ENCODE peak calls at places on chromosomes 4 and X, in six cellular contexts. Z is ascending aorta, M is right lobe of liver, I is left ventricle myocardium inferior, O is type B pancreatic cell, Y is colonic mucosa. U is an unnamed sample.

GRCh38 chr4:25862411-25863346 is at the start of gene SEL1L3:
- DNase-seq in M (peak), O (peak), Z (no peak), I (peak), Y (peak), U (no peak)

GRCh38 chrX:1380672-1381233 is 11.2 kb downstream of the SLC25A6 start:
- DNase-seq in M (no peak), I (no peak), Z (no peak), O (no peak), Y (no peak), U (no peak)

GRCh38 chrX:148530464-148531077 is 30.2 kb downstream of the AFF2 start:
- DNase-seq in O (no peak), Z (no peak), M (no peak), I (no peak), Y (no peak), U (no peak)

GRCh38 chr4:138891610-138892009 is 124.0 kb upstream of the NOCT start:
- DNase-seq in Y (no peak), I (no peak), M (no peak), Z (no peak), O (no peak), U (no peak)

GRCh38 chr4:16140520-16141249 is 56.9 kb upstream of the PROM1 start:
- DNase-seq in Y (peak), M (no peak), Z (no peak), O (no peak), I (no peak), U (no peak)

GRCh38 chr4:8882239-8882638 is 10.6 kb upstream of the HMX1 start:
- DNase-seq in I (no peak), Y (no peak), M (no peak), Z (no peak), O (no peak), U (no peak)

GRCh38 chr4:27819261-27819660 is 958.6 kb downstream of the STIM2 start:
- DNase-seq in Z (no peak), I (no peak), M (no peak), O (no peak), Y (no peak), U (no peak)

GRCh38 chrX:123155327-123155726 is 28.8 kb upstream of the GRIA3 start:
- DNase-seq in I (no peak), M (no peak), O (no peak), Y (no peak), Z (no peak), U (no peak)

GRCh38 chrX:47358387-47359065 is 11.9 kb upstream of the ZNF157 start:
- DNase-seq in Z (no peak), M (no peak), O (no peak), I (no peak), Y (no peak), U (no peak)

GRCh38 chr4:47383829-47384427 is 79.6 kb downstream of the COMMD8 start:
- DNase-seq in Y (no peak), I (no peak), O (no peak), Z (no peak), M (no peak), U (no peak)

GRCh38 chr4:7758444-7758815 is 181.2 kb downstream of the AFAP1 start:
- DNase-seq in O (no peak), M (no peak), I (no peak), Y (no peak), Z (no peak), U (no peak)

GRCh38 chr4:118225521-118225920 is 127.3 kb downstream of the PRSS12 start:
- DNase-seq in I (no peak), M (no peak), O (no peak), Z (no peak), Y (no peak), U (no peak)

GRCh38 chr4:55617587-55618197 is 18.4 kb downstream of the NMU start:
- DNase-seq in Z (no peak), I (no peak), M (no peak), O (no peak), Y (no peak), U (no peak)

GRCh38 chrX:129959493-129959832 is 23.0 kb upstream of the BCORL1 start:
- DNase-seq in Y (peak), M (no peak), I (no peak), O (no peak), Z (no peak), U (no peak)

GRCh38 chr4:104491826-104492771 is 2.6 kb downstream of the CXXC4 start:
- DNase-seq in I (no peak), Y (peak), O (no peak), M (no peak), Z (no peak), U (no peak)

GRCh38 chr4:184969610-184970009 is 48.7 kb upstream of the HELT start:
- DNase-seq in Z (no peak), Y (no peak), I (no peak), O (no peak), M (no peak), U (peak)

GRCh38 chrX:427812-428725 is 41.4 kb upstream of the PPP2R3B start:
- DNase-seq in I (no peak), M (no peak), Y (no peak), O (no peak), Z (no peak), U (no peak)

GRCh38 chr4:4647041-4647440 is 105.2 kb upstream of the STX18 start:
- DNase-seq in O (no peak), I (no peak), M (no peak), Y (no peak), Z (no peak), U (no peak)

GRCh38 chr4:31370866-31371465 is 650.8 kb downstream of the PCDH7 start:
- DNase-seq in Y (no peak), I (no peak), M (no peak), O (no peak), Z (no peak), U (no peak)

GRCh38 chr4:25144870-25145481 is 15.3 kb downstream of the SEPSECS start:
- DNase-seq in O (no peak), Y (no peak), I (no peak), M (no peak), Z (no peak), U (no peak)

GRCh38 chr4:110633358-110634319 is 10.8 kb upstream of the PITX2 start:
- DNase-seq in I (no peak), O (no peak), Z (no peak), Y (no peak), M (no peak), U (no peak)

GRCh38 chrX:154738013-154738738 is 12.7 kb downstream of the GAB3 start:
- DNase-seq in O (no peak), Z (no peak), M (no peak), I (peak), Y (no peak), U (no peak)

GRCh38 chr4:141933978-141934377 is 297.6 kb downstream of the IL15 start:
- DNase-seq in O (no peak), Z (no peak), I (no peak), M (no peak), Y (no peak), U (no peak)

GRCh38 chr4:14110407-14110806 is 482.9 kb upstream of the BOD1L1 start:
- DNase-seq in O (no peak), I (no peak), Y (no peak), M (no peak), Z (no peak), U (no peak)

GRCh38 chr4:25376754-25377571 is at the start of gene ANAPC4:
- DNase-seq in O (peak), I (peak), Y (peak), Z (peak), M (peak), U (peak)

GRCh38 chrX:38664285-38664684 is 102.9 kb downstream of the TSPAN7 start:
- DNase-seq in Z (no peak), I (no peak), M (no peak), Y (peak), O (no peak), U (no peak)

GRCh38 chr4:48044298-48044697 is 27.7 kb downstream of the NIPAL1 start:
- DNase-seq in Z (no peak), Y (no peak), M (no peak), I (no peak), O (no peak), U (no peak)

DNA sequence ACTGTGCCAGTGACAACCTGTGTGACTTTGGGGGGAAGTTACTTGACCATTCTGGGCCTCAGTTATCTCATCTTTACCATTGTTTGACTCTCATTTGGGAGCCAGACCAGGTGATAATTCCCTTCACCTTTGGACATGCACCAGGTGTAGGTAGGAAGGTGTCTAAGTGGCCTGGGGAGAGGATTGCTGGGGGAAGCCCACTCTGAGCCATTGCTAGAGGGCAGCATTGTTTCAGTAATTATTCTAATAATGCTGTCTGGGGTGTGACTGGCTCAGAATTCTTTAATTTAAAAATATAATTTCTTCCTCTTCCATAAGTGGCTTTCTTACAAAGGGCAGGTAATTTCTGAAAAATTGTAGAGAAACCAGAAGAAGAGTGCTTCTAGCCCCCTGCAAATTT is 104.3 kb downstream of the RTL9 start:
- DNase-seq in Y (no peak), Z (no peak), O (no peak), I (no peak), M (no peak), U (no peak)
- TF ChIP-seq CTCF in Y (no peak), Z (no peak), O (peak), I (no peak), M (no peak), U (no peak)

DNA sequence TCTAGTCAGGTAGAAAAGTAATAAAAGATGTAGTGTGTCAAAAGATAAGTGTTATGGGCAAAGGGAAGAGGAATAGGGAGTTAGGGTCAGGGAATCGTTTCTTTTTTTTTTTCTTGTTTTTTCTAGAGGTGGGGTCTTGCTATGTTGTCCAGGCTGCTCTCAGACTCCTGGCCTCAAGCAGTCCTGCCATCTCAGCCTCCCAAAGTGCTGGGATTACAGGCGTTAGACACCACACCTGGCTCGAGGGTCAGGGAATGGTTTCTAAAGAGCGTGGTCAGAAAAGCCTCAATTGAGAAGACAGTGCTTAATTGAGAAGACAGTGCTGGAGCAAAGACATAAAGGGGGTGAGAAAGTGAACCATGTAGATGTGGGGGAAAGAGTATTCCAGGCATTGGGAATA is 19.1 kb downstream of the SMARCAD1 start:
- DNase-seq in Y (no peak), Z (no peak), I (no peak), M (no peak), O (no peak), U (no peak)
- TF ChIP-seq CTCF in Y (no peak), Z (no peak), I (no peak), M (no peak), O (no peak), U (no peak)

DNA sequence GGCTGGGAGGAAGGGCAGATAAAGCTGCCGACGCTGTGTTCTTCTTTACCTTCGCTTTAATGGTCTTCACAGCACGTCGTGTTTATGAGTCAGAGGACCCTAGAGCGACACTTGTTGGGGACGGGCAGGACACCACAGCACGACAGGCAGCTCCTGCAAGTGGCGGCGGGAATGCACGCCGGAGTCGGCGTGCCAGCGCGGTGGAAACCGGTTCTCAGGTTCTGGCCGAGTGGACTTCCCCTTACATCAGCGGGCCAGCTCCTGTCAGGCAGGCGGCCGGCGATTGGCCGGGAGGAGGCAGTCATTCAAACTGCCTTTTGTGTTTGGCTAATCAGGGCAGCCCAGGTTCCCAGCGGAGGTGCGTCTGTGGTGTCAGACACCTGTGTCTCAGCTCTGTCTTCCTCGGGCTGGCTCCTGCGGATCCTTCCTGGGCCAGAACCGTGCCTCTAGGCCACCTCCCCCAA is 150.9 kb downstream of the SHROOM3 start:
- DNase-seq in O (peak), M (peak), Z (peak), I (peak), Y (peak), U (peak)
- TF ChIP-seq CTCF in O (peak), M (peak), Z (peak), I (peak), Y (no peak), U (no peak)

GRCh38 chr4:11428161-11428700 is 463 bp downstream of the HS3ST1 start:
- DNase-seq in I (no peak), M (no peak), O (no peak), Z (no peak), Y (no peak), U (no peak)

GRCh38 chr4:11426716-11427115 is 2.0 kb downstream of the HS3ST1 start:
- DNase-seq in O (no peak), M (no peak), Y (no peak), Z (no peak), I (no peak), U (no peak)

GRCh38 chr4:11427201-11427996 is 1.3 kb downstream of the HS3ST1 start:
- DNase-seq in Y (no peak), Z (no peak), I (no peak), O (no peak), M (no peak), U (no peak)

GRCh38 chr4:11429646-11430045 is 952 bp upstream of the HS3ST1 start:
- DNase-seq in Z (no peak), Y (peak), O (no peak), I (no peak), M (no peak), U (no peak)

DNA sequence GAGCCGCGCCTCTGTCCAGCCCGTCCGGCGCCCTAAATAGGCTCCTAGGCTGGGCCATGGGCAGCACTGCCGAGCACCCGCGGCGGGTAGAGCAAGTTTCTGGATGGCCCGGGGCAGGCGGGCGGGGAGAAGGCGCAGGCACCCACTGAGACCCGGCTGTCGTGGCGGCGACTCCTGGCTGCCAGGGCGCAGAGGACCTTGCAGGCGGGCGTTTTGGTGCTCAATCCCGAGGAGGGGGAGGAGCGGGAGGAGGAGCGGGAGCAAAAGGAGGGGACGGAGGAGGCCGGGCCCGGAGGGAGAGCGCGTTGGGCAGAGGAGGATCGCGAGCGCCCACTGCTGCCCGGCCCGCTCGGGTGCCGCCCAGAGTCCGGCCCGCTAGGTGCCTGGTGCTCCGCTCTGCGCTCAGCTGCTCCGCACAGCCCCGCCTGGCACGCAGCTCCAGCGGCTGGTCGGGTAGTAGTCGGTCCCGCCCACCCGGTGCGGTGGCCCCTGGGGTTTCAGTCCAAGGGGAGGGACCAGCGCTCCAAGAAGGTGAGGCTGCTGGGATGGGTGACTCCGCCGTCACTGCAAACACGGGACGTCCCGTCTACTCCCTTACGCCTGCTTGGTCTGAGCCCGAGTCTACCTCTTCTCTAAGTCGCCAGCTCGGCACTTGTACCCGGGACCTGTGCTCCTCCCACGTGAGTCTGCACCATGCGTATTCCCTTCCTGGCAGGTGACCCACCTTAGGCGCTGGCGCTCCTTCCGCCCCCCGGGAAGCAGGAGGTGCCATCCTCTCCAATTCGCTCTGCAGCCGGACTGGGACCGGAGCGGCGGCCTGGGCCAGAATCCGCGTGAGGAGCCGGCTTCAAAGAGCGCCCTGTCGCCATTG is at the start of gene HS3ST1:
- DNase-seq in O (peak), I (peak), Z (peak), Y (peak), M (peak), U (peak)
- TF ChIP-seq CTCF in O (peak), I (peak), Z (peak), Y (peak), M (peak), U (peak)

GRCh38 chrX:40096395-40097091 is 1.2 kb downstream of the BCOR start:
- DNase-seq in Z (no peak), I (peak), M (peak), O (no peak), Y (peak), U (no peak)
- TF ChIP-seq CTCF in Z (no peak), I (no peak), M (no peak), O (no peak), Y (no peak), U (no peak)